ENCODE peak calls at places on chromosomes 12 and 14, in five cellular contexts. B is amniotic epithelial cell, E is NCI-H774, D is fibroblast of the aortic adventitia, U is GM12865. A is an unnamed sample.

GRCh38 chr12:54017027-54017788 is 8.4 kb downstream of the HOXC8 start:
- DNase-seq in B (no peak), E (peak; percentile 75), D (no peak), U (no peak), A (no peak)

GRCh38 chr12:84994436-84994835 is 41.6 kb downstream of the TSPAN19 start:
- DNase-seq in B (peak; percentile 34), E (no peak), D (no peak), U (no peak), A (no peak)

GRCh38 chr14:34699873-34700621 is 14.3 kb downstream of the CFL2 start:
- DNase-seq in B (peak; percentile 95), E (peak; percentile 47), D (peak; percentile 90), U (no peak), A (no peak)

GRCh38 chr14:55265197-55265596 is 6.0 kb upstream of the FBXO34 start:
- DNase-seq in B (no peak), E (no peak), D (no peak), U (peak; percentile 61), A (no peak)

GRCh38 chr12:8554451-8555195 is 13.9 kb upstream of the CLEC4E start:
- DNase-seq in B (peak; percentile 25), E (no peak), D (peak; percentile 74), U (no peak), A (no peak)

GRCh38 chr14:99383457-99384428 is 96.9 kb downstream of the SETD3 start:
- DNase-seq in B (no peak), E (no peak), D (no peak), U (no peak), A (no peak)

GRCh38 chr14:28707814-28708213 is 58.8 kb upstream of the FOXG1 start:
- DNase-seq in B (peak; percentile 94), E (no peak), D (peak; percentile 51), U (no peak), A (no peak)

GRCh38 chr12:77728018-77728417 is 102.7 kb upstream of the NAV3 start:
- DNase-seq in B (peak; percentile 27), E (no peak), D (no peak), U (peak; percentile 4), A (no peak)

GRCh38 chr12:108609535-108610335 is 11.9 kb upstream of the TMEM119 start:
- DNase-seq in B (no peak), E (no peak), D (peak; percentile 94), U (peak; percentile 76), A (no peak)

GRCh38 chr14:79379266-79379665 is 832.0 kb downstream of the DIO2 start:
- DNase-seq in B (no peak), E (no peak), D (no peak), U (no peak), A (no peak)

GRCh38 chr12:6532051-6532926 is 2.0 kb upstream of the GAPDH start:
- DNase-seq in B (peak; percentile 96), E (peak; percentile 32), D (peak; percentile 94), U (peak; percentile 91), A (peak; percentile 86)

GRCh38 chr14:31970744-31971143 is 106.4 kb upstream of the ARHGAP5 start:
- DNase-seq in B (no peak), E (no peak), D (no peak), U (no peak), A (no peak)

GRCh38 chr14:101033446-101034165 is 130.1 kb upstream of the RTL1 start:
- DNase-seq in B (no peak), E (no peak), D (no peak), U (no peak), A (no peak)

GRCh38 chr12:32595251-32595650 is 83.8 kb upstream of the DNM1L start:
- DNase-seq in B (peak; percentile 71), E (no peak), D (peak; percentile 41), U (no peak), A (no peak)

GRCh38 chr12:122001379-122002209 is 20.1 kb upstream of the BCL7A start:
- DNase-seq in B (no peak), E (no peak), D (no peak), U (no peak), A (no peak)

GRCh38 chr12:67772276-67773169 is 124.0 kb downstream of the DYRK2 start:
- DNase-seq in B (peak; percentile 71), E (peak; percentile 46), D (no peak), U (no peak), A (no peak)

GRCh38 chr14:53151523-53151866 is 1.6 kb downstream of the DDHD1 start:
- DNase-seq in B (no peak), E (no peak), D (no peak), U (no peak), A (peak; percentile 9)

GRCh38 chr12:89350661-89351488 is 1.4 kb downstream of the DUSP6 start:
- DNase-seq in B (no peak), E (no peak), D (peak; percentile 38), U (peak; percentile 53), A (no peak)

GRCh38 chr14:104112113-104112505 is 26.3 kb upstream of the KIF26A start:
- DNase-seq in B (no peak), E (no peak), D (no peak), U (no peak), A (peak; percentile 0)

GRCh38 chr12:41697161-41697560 is 447.5 kb downstream of the GXYLT1 start:
- DNase-seq in B (no peak), E (no peak), D (no peak), U (no peak), A (no peak)

GRCh38 chr14:56918849-56919574 is 108.7 kb upstream of the OTX2 start:
- DNase-seq in B (no peak), E (no peak), D (no peak), U (no peak), A (no peak)

GRCh38 chr14:74868739-74869138 is 7.2 kb downstream of the PROX2 start:
- DNase-seq in B (no peak), E (no peak), D (peak; percentile 49), U (no peak), A (no peak)

GRCh38 chr12:57896437-57897201 is 44.7 kb upstream of the ATP23 start:
- DNase-seq in B (peak; percentile 82), E (peak; percentile 66), D (peak; percentile 84), U (peak; percentile 37), A (no peak)

GRCh38 chr14:74973003-74973614 is 17.7 kb upstream of the PGF start:
- DNase-seq in B (no peak), E (no peak), D (no peak), U (peak; percentile 24), A (peak; percentile 45)

GRCh38 chr14:22715890-22716289 is 50.6 kb upstream of the OXA1L start:
- DNase-seq in B (peak; percentile 12), E (no peak), D (no peak), U (no peak), A (no peak)

GRCh38 chr14:37469650-37470049 is 125.4 kb downstream of the FOXA1 start:
- DNase-seq in B (no peak), E (no peak), D (no peak), U (no peak), A (no peak)

GRCh38 chr14:81301813-81302212 is 81.1 kb upstream of the GTF2A1 start:
- DNase-seq in B (no peak), E (no peak), D (no peak), U (no peak), A (no peak)

GRCh38 chr12:102960766-102961487 is 3.5 kb downstream of the ASCL1 start:
- DNase-seq in B (no peak), E (peak; percentile 86), D (no peak), U (no peak), A (no peak)

GRCh38 chr12:95763809-95764253 is 26.7 kb downstream of the NTN4 start:
- DNase-seq in B (peak; percentile 53), E (no peak), D (peak; percentile 83), U (no peak), A (no peak)

A was measured in stimulated activated naive CD8-positive, alpha-beta T cell treated with anti-CD3 and anti-CD28 coated beads, Interleukin-15, Interleukin-2, amounts not matched to agents 100 U/mL and 50 U/mL, for 24 hours.